ENCODE peak calls at places on chromosomes 12 and 14, in eight cellular contexts. T, L, K, X, A, F, D and J are unnamed samples.

GRCh38 chr12:1591029-1591428 is 3.4 kb downstream of the FBXL14 start:
- DNase-seq in T (peak; percentile 22), L (no peak), K (peak; percentile 67), X (peak; percentile 27), A (peak; percentile 35), F (no peak), D (no peak), J (peak; percentile 65)

GRCh38 chr12:75982974-75983660 is 48.5 kb downstream of the PHLDA1 start:
- DNase-seq in T (no peak), L (no peak), K (no peak), X (no peak), A (no peak), F (no peak), D (no peak), J (peak; percentile 30)

GRCh38 chr14:98894600-98894999 is 377.4 kb downstream of the BCL11B start:
- DNase-seq in T (no peak), L (no peak), K (no peak), X (no peak), A (no peak), F (no peak), D (no peak), J (no peak)

GRCh38 chr12:64383675-64384074 is 6.9 kb downstream of the C12orf56 start:
- DNase-seq in T (no peak), L (no peak), K (no peak), X (no peak), A (no peak), F (no peak), D (no peak), J (no peak)

GRCh38 chr14:64723691-64724577 is 19.7 kb downstream of the PLEKHG3 start:
- DNase-seq in T (peak; percentile 36), L (no peak), K (no peak), X (no peak), A (no peak), F (no peak), D (no peak), J (no peak)

GRCh38 chr12:132344181-132344580 is 14.8 kb upstream of the GALNT9 start:
- DNase-seq in T (no peak), L (no peak), K (no peak), X (no peak), A (no peak), F (no peak), D (no peak), J (no peak)

GRCh38 chr14:21039059-21039422 is 3.1 kb upstream of the RNASE7 start:
- DNase-seq in T (no peak), L (no peak), K (no peak), X (no peak), A (peak; percentile 78), F (peak; percentile 92), D (no peak), J (peak; percentile 10)

GRCh38 chr12:39816671-39817185 is 197.1 kb upstream of the ABCD2 start:
- DNase-seq in T (no peak), L (peak; percentile 18), K (no peak), X (no peak), A (no peak), F (no peak), D (no peak), J (no peak)

GRCh38 chr12:53623526-53623925 is 2.7 kb downstream of the ATF7 start:
- DNase-seq in T (no peak), L (no peak), K (no peak), X (no peak), A (no peak), F (no peak), D (no peak), J (peak; percentile 83)

GRCh38 chr14:33986804-33987203 is 35.9 kb upstream of the EGLN3 start:
- DNase-seq in T (no peak), L (peak; percentile 95), K (peak; percentile 56), X (no peak), A (no peak), F (no peak), D (peak; percentile 32), J (peak; percentile 6)

GRCh38 chr12:104634044-104634443 is 177.3 kb downstream of the CHST11 start:
- DNase-seq in T (no peak), L (no peak), K (no peak), X (no peak), A (no peak), F (no peak), D (no peak), J (no peak)

GRCh38 chr12:6336859-6337744 is 4.8 kb downstream of the TNFRSF1A start:
- DNase-seq in T (peak; percentile 58), L (no peak), K (no peak), X (peak; percentile 52), A (no peak), F (no peak), D (no peak), J (no peak)

GRCh38 chr12:7067096-7067495 is 6.6 kb downstream of the C1S start:
- DNase-seq in T (no peak), L (no peak), K (no peak), X (no peak), A (peak; percentile 53), F (no peak), D (no peak), J (no peak)

GRCh38 chr12:40054554-40055226 is 51.2 kb downstream of the SLC2A13 start:
- DNase-seq in T (no peak), L (peak; percentile 21), K (peak; percentile 21), X (no peak), A (no peak), F (peak; percentile 15), D (no peak), J (no peak)

GRCh38 chr12:118983147-118983824 is 1.9 kb downstream of the SRRM4 start:
- DNase-seq in T (no peak), L (no peak), K (no peak), X (no peak), A (no peak), F (no peak), D (no peak), J (no peak)

GRCh38 chr12:93536766-93537515 is 35.5 kb upstream of the SOCS2 start:
- DNase-seq in T (no peak), L (no peak), K (no peak), X (no peak), A (no peak), F (no peak), D (no peak), J (no peak)

GRCh38 chr14:102684276-102684663 is 91.8 kb downstream of the RCOR1 start:
- DNase-seq in T (no peak), L (no peak), K (no peak), X (no peak), A (no peak), F (no peak), D (no peak), J (no peak)

GRCh38 chr12:60182354-60182753 is 586.5 kb downstream of the SLC16A7 start:
- DNase-seq in T (no peak), L (no peak), K (no peak), X (no peak), A (no peak), F (no peak), D (no peak), J (no peak)

GRCh38 chr12:116863275-116863767 is 17.9 kb downstream of the HRK start:
- DNase-seq in T (no peak), L (peak; percentile 61), K (no peak), X (no peak), A (no peak), F (no peak), D (peak; percentile 54), J (peak; percentile 30)

GRCh38 chr14:94771906-94772468 is 2.1 kb upstream of the GSC start:
- DNase-seq in T (no peak), L (no peak), K (no peak), X (no peak), A (no peak), F (no peak), D (no peak), J (no peak)

GRCh38 chr12:51592034-51592705 is 1.1 kb downstream of the SCN8A start:
- DNase-seq in T (no peak), L (peak; percentile 33), K (no peak), X (no peak), A (no peak), F (no peak), D (no peak), J (no peak)

GRCh38 chr12:89542912-89543592 is 17.2 kb upstream of the POC1B start:
- DNase-seq in T (peak; percentile 36), L (peak; percentile 75), K (peak; percentile 68), X (peak; percentile 40), A (peak; percentile 86), F (peak; percentile 33), D (peak; percentile 77), J (peak; percentile 92)

GRCh38 chr12:55842681-55843429 is at the start of gene MMP19:
- DNase-seq in T (no peak), L (peak; percentile 75), K (no peak), X (no peak), A (peak; percentile 63), F (peak; percentile 46), D (no peak), J (peak; percentile 63)

GRCh38 chr14:99703381-99703780 is 19.3 kb downstream of the CYP46A1 start:
- DNase-seq in T (no peak), L (no peak), K (no peak), X (no peak), A (no peak), F (no peak), D (no peak), J (no peak)

GRCh38 chr12:83823386-83824045 is 1089.1 kb downstream of the SLC6A15 start:
- DNase-seq in T (no peak), L (peak; percentile 14), K (no peak), X (no peak), A (peak; percentile 23), F (no peak), D (peak; percentile 44), J (peak; percentile 2)

GRCh38 chr14:99350751-99351150 is 78.8 kb upstream of the BCL11B start:
- DNase-seq in T (no peak), L (no peak), K (no peak), X (no peak), A (no peak), F (no peak), D (no peak), J (no peak)

GRCh38 chr14:54278087-54278486 is 118.7 kb upstream of the CDKN3 start:
- DNase-seq in T (no peak), L (peak; percentile 1), K (no peak), X (no peak), A (no peak), F (no peak), D (no peak), J (no peak)

GRCh38 chr14:95319312-95320075 is at the start of gene CLMN:
- DNase-seq in T (peak; percentile 21), L (no peak), K (peak; percentile 47), X (peak; percentile 11), A (peak; percentile 48), F (peak; percentile 39), D (peak; percentile 16), J (peak; percentile 49)

GRCh38 chr14:35365130-35366047 is 39.2 kb downstream of the NFKBIA start:
- DNase-seq in T (no peak), L (peak; percentile 82), K (peak; percentile 77), X (no peak), A (peak; percentile 75), F (peak; percentile 77), D (peak; percentile 54), J (peak; percentile 89)

GRCh38 chr12:113835433-113835832 is 130.7 kb downstream of the RBM19 start:
- DNase-seq in T (no peak), L (no peak), K (no peak), X (no peak), A (no peak), F (no peak), D (no peak), J (no peak)

GRCh38 chr12:3531496-3531895 is 40.5 kb downstream of the PRMT8 start:
- DNase-seq in T (no peak), L (no peak), K (no peak), X (no peak), A (no peak), F (no peak), D (no peak), J (no peak)

GRCh38 chr14:93051600-93052546 is 63.9 kb downstream of the ITPK1 start:
- DNase-seq in T (no peak), L (no peak), K (no peak), X (no peak), A (no peak), F (no peak), D (no peak), J (no peak)

GRCh38 chr14:92755495-92755894 is 7.1 kb upstream of the LGMN start:
- DNase-seq in T (no peak), L (no peak), K (no peak), X (no peak), A (no peak), F (no peak), D (no peak), J (no peak)

GRCh38 chr12:66409195-66409871 is 107.0 kb downstream of the HELB start:
- DNase-seq in T (peak; percentile 6), L (peak; percentile 38), K (no peak), X (peak; percentile 18), A (peak; percentile 71), F (no peak), D (peak; percentile 57), J (peak; percentile 76)